ENCODE peak calls at places on chromosomes 6 and 20, in seven cellular contexts. H, N, X, M, S, V and Y are unnamed samples.

GRCh38 chr6:73121421-73121993 is 103.8 kb downstream of the KHDC1L start:
- DNase-seq in H (peak), N (peak), X (peak), M (no peak), S (no peak), V (no peak), Y (peak)

GRCh38 chr20:34066476-34067090 is 45.5 kb downstream of the EIF2S2 start:
- DNase-seq in H (no peak), N (no peak), X (no peak), M (no peak), S (no peak), V (no peak), Y (no peak)

GRCh38 chr20:49386848-49387605 is 95.4 kb downstream of the KCNB1 start:
- DNase-seq in H (no peak), N (no peak), X (peak), M (no peak), S (no peak), V (no peak), Y (no peak)

GRCh38 chr6:90217621-90218496 is 78.8 kb downstream of the BACH2 start:
- DNase-seq in H (no peak), N (no peak), X (peak), M (no peak), S (no peak), V (no peak), Y (no peak)

GRCh38 chr6:35016417-35017221 is 124.5 kb downstream of the TCP11 start:
- DNase-seq in H (no peak), N (no peak), X (no peak), M (no peak), S (no peak), V (no peak), Y (peak)

GRCh38 chr6:15293674-15294073 is 47.8 kb downstream of the JARID2 start:
- DNase-seq in H (no peak), N (no peak), X (peak), M (no peak), S (peak), V (no peak), Y (no peak)

GRCh38 chr6:35833534-35833933 is 28.4 kb downstream of the LHFPL5 start:
- DNase-seq in H (no peak), N (no peak), X (no peak), M (no peak), S (no peak), V (no peak), Y (no peak)

GRCh38 chr20:1392443-1392692 is 486 bp downstream of the FKBP1A start:
- DNase-seq in H (no peak), N (no peak), X (peak), M (peak), S (peak), V (peak), Y (no peak)

GRCh38 chr20:45547206-45547770 is at the start of gene EPPIN:
- DNase-seq in H (no peak), N (no peak), X (no peak), M (no peak), S (no peak), V (no peak), Y (no peak)

GRCh38 chr6:54698974-54699373 is 147.6 kb upstream of the FAM83B start:
- DNase-seq in H (no peak), N (no peak), X (no peak), M (no peak), S (no peak), V (no peak), Y (no peak)

GRCh38 chr20:47785321-47785899 is at the start of gene SULF2:
- DNase-seq in H (peak), N (peak), X (no peak), M (no peak), S (no peak), V (no peak), Y (no peak)

GRCh38 chr6:29633532-29633901 is 534 bp upstream of the GABBR1 start:
- DNase-seq in H (no peak), N (peak), X (peak), M (no peak), S (peak), V (peak), Y (no peak)

GRCh38 chr6:47258724-47259347 is 50.9 kb downstream of the TNFRSF21 start:
- DNase-seq in H (no peak), N (no peak), X (no peak), M (no peak), S (no peak), V (no peak), Y (no peak)